ENCODE peak calls at places on chromosomes 12 and 14, in five cellular contexts. W is NCI-H2171; Z is hypothalamus; I is stimulated activated CD8-positive, alpha-beta memory T cell treated with anti-CD3 and anti-CD28 coated beads, Interleukin-15, amount 100 ng/mL, for 24 hours; R is stomach. L is an unnamed sample.

GRCh38 chr14:95065411-95065810 is 91.9 kb downstream of the DICER1 start:
- DNase-seq in W (peak), Z (no peak), I (no peak), R (peak), L (no peak)

GRCh38 chr12:75837700-75838099 is 193.9 kb downstream of the PHLDA1 start:
- DNase-seq in W (peak), Z (no peak), I (no peak), R (no peak), L (no peak)

GRCh38 chr12:92140919-92141536 is 4.6 kb downstream of the BTG1 start:
- DNase-seq in W (no peak), Z (no peak), I (no peak), R (no peak), L (peak)

GRCh38 chr12:22283006-22283506 is 51.5 kb downstream of the ST8SIA1 start:
- DNase-seq in W (no peak), Z (no peak), I (no peak), R (no peak), L (no peak)

GRCh38 chr12:29164477-29165163 is 15.5 kb downstream of the FAR2 start:
- DNase-seq in W (no peak), Z (no peak), I (no peak), R (no peak), L (no peak)

GRCh38 chr14:49621114-49621881 is 699 bp downstream of the MGAT2 start:
- DNase-seq in W (peak), Z (peak), I (no peak), R (peak), L (peak)

GRCh38 chr12:110314308-110314707 is 33.3 kb downstream of the ATP2A2 start:
- DNase-seq in W (no peak), Z (no peak), I (no peak), R (no peak), L (no peak)

GRCh38 chr12:119328111-119328510 is 6.4 kb upstream of the CCDC60 start:
- DNase-seq in W (no peak), Z (no peak), I (no peak), R (no peak), L (peak)

GRCh38 chr14:95886366-95886765 is 9.7 kb downstream of the TUNAR start:
- DNase-seq in W (no peak), Z (peak), I (no peak), R (no peak), L (no peak)

GRCh38 chr12:104694711-104695110 is 238.0 kb downstream of the CHST11 start:
- DNase-seq in W (no peak), Z (no peak), I (no peak), R (no peak), L (no peak)

GRCh38 chr14:55789442-55789841 is 209.4 kb downstream of the KTN1 start:
- DNase-seq in W (no peak), Z (no peak), I (no peak), R (no peak), L (no peak)

GRCh38 chr14:91693342-91693741 is 38.5 kb downstream of the CATSPERB start:
- DNase-seq in W (no peak), Z (no peak), I (no peak), R (no peak), L (no peak)

GRCh38 chr14:37139710-37140109 is 32.7 kb downstream of the SLC25A21 start:
- DNase-seq in W (no peak), Z (no peak), I (no peak), R (no peak), L (no peak)

GRCh38 chr14:49461529-49462401 is 124.4 kb downstream of the RPS29 start:
- DNase-seq in W (peak), Z (peak), I (no peak), R (peak), L (peak)

GRCh38 chr12:1093166-1093751 is 102.2 kb downstream of the ERC1 start:
- DNase-seq in W (peak), Z (no peak), I (no peak), R (no peak), L (peak)

GRCh38 chr14:93004699-93005082 is 81.7 kb downstream of the CHGA start:
- DNase-seq in W (no peak), Z (no peak), I (no peak), R (no peak), L (no peak)

GRCh38 chr12:56723889-56724659 is 1.0 kb downstream of the NACA start:
- DNase-seq in W (no peak), Z (peak), I (no peak), R (peak), L (no peak)

GRCh38 chr14:55126089-55126488 is 3.0 kb upstream of the LGALS3 start:
- DNase-seq in W (no peak), Z (no peak), I (no peak), R (no peak), L (no peak)

GRCh38 chr12:84701041-84701440 is 211.6 kb downstream of the SLC6A15 start:
- DNase-seq in W (peak), Z (no peak), I (no peak), R (no peak), L (no peak)

GRCh38 chr14:22488522-22489246 is 100.3 kb downstream of the DAD1 start:
- DNase-seq in W (no peak), Z (no peak), I (no peak), R (no peak), L (no peak)